ENCODE peak calls at places on chromosomes 3 and 15, in seven cellular contexts. One of them, this sample, is unnamed.

GRCh38 chr3:107680698-107681097 is 157.9 kb downstream of the BBX start:
- DNase-seq in ascending aorta: no peak
- DNase-seq in psoas muscle: no peak
- DNase-seq in H1: no peak
- DNase-seq in neuronal stem cell: no peak
- DNase-seq in uterus: no peak
- DNase-seq in heart right ventricle: no peak
- DNase-seq in this sample: no peak

GRCh38 chr3:32522682-32523081 is 20.0 kb upstream of the CMTM6 start:
- DNase-seq in ascending aorta: no peak
- DNase-seq in psoas muscle: no peak
- DNase-seq in H1: no peak
- DNase-seq in neuronal stem cell: no peak
- DNase-seq in uterus: no peak
- DNase-seq in heart right ventricle: no peak
- DNase-seq in this sample: no peak

GRCh38 chr15:74548236-74548635 is 7.2 kb downstream of the ARID3B start:
- DNase-seq in ascending aorta: no peak
- DNase-seq in psoas muscle: no peak
- DNase-seq in H1: no peak
- DNase-seq in neuronal stem cell: no peak
- DNase-seq in uterus: no peak
- DNase-seq in heart right ventricle: no peak
- DNase-seq in this sample: no peak

GRCh38 chr3:34365766-34366165 is 567.3 kb downstream of the PDCD6IP start:
- DNase-seq in ascending aorta: no peak
- DNase-seq in psoas muscle: no peak
- DNase-seq in H1: no peak
- DNase-seq in neuronal stem cell: no peak
- DNase-seq in uterus: no peak
- DNase-seq in heart right ventricle: no peak
- DNase-seq in this sample: no peak

GRCh38 chr3:134473868-134474546 is 11.8 kb downstream of the ANAPC13 start:
- DNase-seq in ascending aorta: peak; percentile 91
- DNase-seq in psoas muscle: peak; percentile 45
- DNase-seq in H1: peak; percentile 88
- DNase-seq in neuronal stem cell: peak; percentile 90
- DNase-seq in uterus: peak; percentile 68
- DNase-seq in heart right ventricle: no peak
- DNase-seq in this sample: peak; percentile 72

GRCh38 chr15:62752687-62753517 is 289.6 kb upstream of the TPM1 start:
- DNase-seq in ascending aorta: no peak
- DNase-seq in psoas muscle: no peak
- DNase-seq in H1: no peak
- DNase-seq in neuronal stem cell: no peak
- DNase-seq in uterus: no peak
- DNase-seq in heart right ventricle: no peak
- DNase-seq in this sample: no peak

GRCh38 chr3:101809178-101810022 is 30.4 kb downstream of the NXPE3 start:
- DNase-seq in ascending aorta: no peak
- DNase-seq in psoas muscle: no peak
- DNase-seq in H1: no peak
- DNase-seq in neuronal stem cell: peak; percentile 36
- DNase-seq in uterus: no peak
- DNase-seq in heart right ventricle: no peak
- DNase-seq in this sample: peak; percentile 60

GRCh38 chr3:97719156-97719821 is 45.3 kb upstream of the ARL6 start:
- DNase-seq in ascending aorta: peak; percentile 67
- DNase-seq in psoas muscle: peak; percentile 40
- DNase-seq in H1: peak; percentile 78
- DNase-seq in neuronal stem cell: peak; percentile 57
- DNase-seq in uterus: peak; percentile 51
- DNase-seq in heart right ventricle: peak; percentile 40
- DNase-seq in this sample: peak; percentile 61

GRCh38 chr3:60707452-60708020 is 543.7 kb downstream of the FHIT start:
- DNase-seq in ascending aorta: no peak
- DNase-seq in psoas muscle: no peak
- DNase-seq in H1: no peak
- DNase-seq in neuronal stem cell: no peak
- DNase-seq in uterus: no peak
- DNase-seq in heart right ventricle: no peak
- DNase-seq in this sample: no peak

GRCh38 chr15:95995375-95996168 is 334.9 kb upstream of the NR2F2 start:
- DNase-seq in ascending aorta: no peak
- DNase-seq in psoas muscle: no peak
- DNase-seq in H1: no peak
- DNase-seq in neuronal stem cell: no peak
- DNase-seq in uterus: no peak
- DNase-seq in heart right ventricle: no peak
- DNase-seq in this sample: no peak

GRCh38 chr15:85615930-85616329 is 178.8 kb downstream of the KLHL25 start:
- DNase-seq in ascending aorta: no peak
- DNase-seq in psoas muscle: no peak
- DNase-seq in H1: no peak
- DNase-seq in neuronal stem cell: no peak
- DNase-seq in uterus: no peak
- DNase-seq in heart right ventricle: no peak
- DNase-seq in this sample: peak; percentile 18

GRCh38 chr15:29821416-29822099 is 710 bp downstream of the TJP1 start:
- DNase-seq in ascending aorta: peak; percentile 91
- DNase-seq in psoas muscle: peak; percentile 65
- DNase-seq in H1: peak; percentile 79
- DNase-seq in neuronal stem cell: peak; percentile 55
- DNase-seq in uterus: peak; percentile 66
- DNase-seq in heart right ventricle: peak; percentile 69
- DNase-seq in this sample: no peak

GRCh38 chr15:59116141-59116540 is 11.2 kb downstream of the CCNB2 start:
- DNase-seq in ascending aorta: no peak
- DNase-seq in psoas muscle: no peak
- DNase-seq in H1: no peak
- DNase-seq in neuronal stem cell: no peak
- DNase-seq in uterus: no peak
- DNase-seq in heart right ventricle: no peak
- DNase-seq in this sample: no peak

GRCh38 chr3:21446937-21447336 is 304.1 kb downstream of the ZNF385D start:
- DNase-seq in ascending aorta: no peak
- DNase-seq in psoas muscle: no peak
- DNase-seq in H1: no peak
- DNase-seq in neuronal stem cell: no peak
- DNase-seq in uterus: no peak
- DNase-seq in heart right ventricle: no peak
- DNase-seq in this sample: no peak
- H3K27ac ChIP-seq in ascending aorta: no peak overlapping the region
- H3K27ac ChIP-seq in psoas muscle: no peak overlapping the region
- H3K27ac ChIP-seq in H1: no peak overlapping the region
- H3K27ac ChIP-seq in neuronal stem cell: no peak overlapping the region
- H3K27ac ChIP-seq in uterus: no peak overlapping the region
- H3K27ac ChIP-seq in heart right ventricle: no peak overlapping the region
- H3K27ac ChIP-seq in this sample: no peak overlapping the region

DNA sequence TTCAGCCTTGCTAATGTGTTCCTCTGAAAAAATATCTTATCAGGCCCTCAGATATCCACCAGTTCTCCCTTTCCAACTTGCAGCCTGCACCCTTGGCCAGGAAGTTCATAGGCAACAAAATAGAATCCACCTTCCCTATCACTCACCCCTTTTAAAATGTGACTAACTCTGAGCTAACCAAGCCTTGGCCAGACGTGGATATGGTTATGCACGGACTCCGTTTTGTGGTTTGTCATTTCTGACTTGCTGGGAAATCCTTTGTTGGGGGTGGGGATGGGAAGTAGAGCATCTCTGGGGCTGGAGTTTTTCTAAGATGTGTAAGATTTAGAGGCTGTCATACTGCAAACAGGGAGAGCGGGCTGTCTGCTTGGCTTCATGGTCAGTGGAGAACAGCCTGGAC is 62.5 kb downstream of the SMAD3 start:
- DNase-seq in ascending aorta: no peak
- DNase-seq in psoas muscle: no peak
- DNase-seq in H1: no peak
- DNase-seq in neuronal stem cell: no peak
- DNase-seq in uterus: peak; percentile 59
- DNase-seq in heart right ventricle: no peak
- DNase-seq in this sample: no peak
- H3K27ac ChIP-seq in ascending aorta: no peak overlapping the region
- H3K27ac ChIP-seq in psoas muscle: peak overlapping the region; percentile 97
- H3K27ac ChIP-seq in H1: no peak overlapping the region
- H3K27ac ChIP-seq in neuronal stem cell: no peak overlapping the region
- H3K27ac ChIP-seq in uterus: peak overlapping the region; percentile 95
- H3K27ac ChIP-seq in heart right ventricle: peak overlapping the region; percentile 15
- H3K27ac ChIP-seq in this sample: no peak overlapping the region

GRCh38 chr3:182683335-182684257 is 109.7 kb upstream of the ATP11B start:
- DNase-seq in ascending aorta: peak; percentile 67
- DNase-seq in psoas muscle: peak; percentile 24
- DNase-seq in H1: peak; percentile 80
- DNase-seq in neuronal stem cell: peak; percentile 73
- DNase-seq in uterus: peak; percentile 48
- DNase-seq in heart right ventricle: no peak
- DNase-seq in this sample: peak; percentile 64
- H3K27ac ChIP-seq in ascending aorta: no peak overlapping the region
- H3K27ac ChIP-seq in psoas muscle: no peak overlapping the region
- H3K27ac ChIP-seq in H1: no peak overlapping the region
- H3K27ac ChIP-seq in neuronal stem cell: no peak overlapping the region
- H3K27ac ChIP-seq in uterus: no peak overlapping the region
- H3K27ac ChIP-seq in heart right ventricle: no peak overlapping the region
- H3K27ac ChIP-seq in this sample: no peak overlapping the region

GRCh38 chr3:10205461-10206165 is 40.9 kb downstream of the IRAK2 start:
- DNase-seq in ascending aorta: peak; percentile 93
- DNase-seq in psoas muscle: peak; percentile 76
- DNase-seq in H1: no peak
- DNase-seq in neuronal stem cell: no peak
- DNase-seq in uterus: peak; percentile 38
- DNase-seq in heart right ventricle: no peak
- DNase-seq in this sample: no peak
- H3K27ac ChIP-seq in ascending aorta: peak overlapping the region; percentile 90
- H3K27ac ChIP-seq in psoas muscle: peak overlapping the region; percentile 91
- H3K27ac ChIP-seq in H1: no peak overlapping the region
- H3K27ac ChIP-seq in neuronal stem cell: no peak overlapping the region
- H3K27ac ChIP-seq in uterus: peak overlapping the region; percentile 67
- H3K27ac ChIP-seq in heart right ventricle: no peak overlapping the region
- H3K27ac ChIP-seq in this sample: no peak overlapping the region

GRCh38 chr3:169345662-169346331 is 317.7 kb downstream of the MECOM start:
- DNase-seq in ascending aorta: no peak
- DNase-seq in psoas muscle: no peak
- DNase-seq in H1: no peak
- DNase-seq in neuronal stem cell: no peak
- DNase-seq in uterus: no peak
- DNase-seq in heart right ventricle: no peak
- DNase-seq in this sample: no peak
- H3K27ac ChIP-seq in ascending aorta: no peak overlapping the region
- H3K27ac ChIP-seq in psoas muscle: no peak overlapping the region
- H3K27ac ChIP-seq in H1: no peak overlapping the region
- H3K27ac ChIP-seq in neuronal stem cell: no peak overlapping the region
- H3K27ac ChIP-seq in uterus: no peak overlapping the region
- H3K27ac ChIP-seq in heart right ventricle: no peak overlapping the region
- H3K27ac ChIP-seq in this sample: no peak overlapping the region

DNA sequence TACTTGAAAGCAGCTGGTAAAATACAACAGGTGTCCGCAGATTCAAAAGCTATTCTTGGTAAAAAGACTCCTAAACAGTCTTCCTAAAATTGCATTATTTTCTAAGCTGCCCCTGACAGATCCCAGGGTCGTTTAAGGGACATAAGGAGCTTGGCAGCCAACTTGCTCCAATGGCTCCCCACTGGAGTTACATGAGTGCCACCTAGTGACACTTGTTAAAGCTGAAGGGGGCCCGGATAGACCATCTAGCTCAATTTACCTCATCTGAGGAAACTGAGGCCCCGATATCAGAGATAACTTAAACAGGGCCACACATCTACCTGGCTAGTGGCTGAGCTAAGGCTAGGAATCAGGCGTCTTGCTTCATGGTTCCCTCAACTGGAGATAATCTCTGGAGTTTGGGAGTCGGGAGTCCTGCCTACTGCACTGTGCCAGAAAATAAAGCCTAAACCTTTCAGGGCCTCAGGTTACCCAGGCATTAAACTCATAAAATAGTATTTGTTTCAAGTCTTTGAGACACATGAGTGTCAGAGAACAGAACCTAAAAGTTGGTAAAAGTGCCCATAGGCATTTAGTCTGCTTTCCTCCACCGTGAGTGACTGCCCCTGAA is 6.5 kb upstream of the TBC1D23 start:
- DNase-seq in ascending aorta: peak; percentile 81
- DNase-seq in psoas muscle: peak; percentile 23
- DNase-seq in H1: peak; percentile 58
- DNase-seq in neuronal stem cell: peak; percentile 54
- DNase-seq in uterus: peak; percentile 47
- DNase-seq in heart right ventricle: peak; percentile 25
- DNase-seq in this sample: peak; percentile 30
- H3K27ac ChIP-seq in ascending aorta: peak overlapping the region; percentile 63
- H3K27ac ChIP-seq in psoas muscle: peak overlapping the region; percentile 64
- H3K27ac ChIP-seq in H1: no peak overlapping the region
- H3K27ac ChIP-seq in neuronal stem cell: no peak overlapping the region
- H3K27ac ChIP-seq in uterus: no peak overlapping the region
- H3K27ac ChIP-seq in heart right ventricle: peak overlapping the region; percentile 41
- H3K27ac ChIP-seq in this sample: no peak overlapping the region